ENCODE peak calls at places on chromosomes 12 and 14, in four cellular contexts. One of them, this sample, is unnamed.
A peak's percentile ranks its signal among the peaks of the same experiment; 100 is the strongest.

GRCh38 chr12:30796508-30796780 is 41.7 kb upstream of the CAPRIN2 start:
- DNase-seq in IMR-90: peak; percentile 67
- DNase-seq in H1: no peak
- DNase-seq in mesendoderm: no peak
- DNase-seq in this sample: peak; percentile 81

GRCh38 chr12:62260733-62261683 is 804 bp downstream of the USP15 start:
- DNase-seq in IMR-90: peak; percentile 41
- DNase-seq in H1: no peak
- DNase-seq in mesendoderm: peak; percentile 49
- DNase-seq in this sample: no peak

GRCh38 chr14:22811752-22812151 is 3.5 kb downstream of the SLC7A7 start:
- DNase-seq in IMR-90: peak; percentile 87
- DNase-seq in H1: no peak
- DNase-seq in mesendoderm: no peak
- DNase-seq in this sample: no peak

GRCh38 chr12:126588586-126589249 is 1523.5 kb downstream of the AACS start:
- DNase-seq in IMR-90: no peak
- DNase-seq in H1: no peak
- DNase-seq in mesendoderm: peak; percentile 19
- DNase-seq in this sample: no peak

GRCh38 chr12:123152823-123153222 is 1.9 kb upstream of the PITPNM2 start:
- DNase-seq in IMR-90: no peak
- DNase-seq in H1: no peak
- DNase-seq in mesendoderm: no peak
- DNase-seq in this sample: no peak

GRCh38 chr12:128852885-128853284 is 393 bp upstream of the GLT1D1 start:
- DNase-seq in IMR-90: no peak
- DNase-seq in H1: no peak
- DNase-seq in mesendoderm: no peak
- DNase-seq in this sample: no peak

GRCh38 chr12:106271575-106272505 is 24.0 kb upstream of the CKAP4 start:
- DNase-seq in IMR-90: no peak
- DNase-seq in H1: no peak
- DNase-seq in mesendoderm: no peak
- DNase-seq in this sample: no peak

GRCh38 chr14:95332641-95333040 is 12.9 kb upstream of the CLMN start:
- DNase-seq in IMR-90: no peak
- DNase-seq in H1: no peak
- DNase-seq in mesendoderm: no peak
- DNase-seq in this sample: no peak

GRCh38 chr12:89051065-89051677 is 301.1 kb downstream of the DUSP6 start:
- DNase-seq in IMR-90: peak; percentile 78
- DNase-seq in H1: no peak
- DNase-seq in mesendoderm: peak; percentile 77
- DNase-seq in this sample: no peak

GRCh38 chr14:57485635-57486034 is 8.0 kb downstream of the CCDC198 start:
- DNase-seq in IMR-90: no peak
- DNase-seq in H1: no peak
- DNase-seq in mesendoderm: no peak
- DNase-seq in this sample: no peak

GRCh38 chr12:64385468-64385867 is 5.1 kb downstream of the C12orf56 start:
- DNase-seq in IMR-90: peak; percentile 31
- DNase-seq in H1: no peak
- DNase-seq in mesendoderm: no peak
- DNase-seq in this sample: no peak

GRCh38 chr14:100386121-100386520 is 63.0 kb downstream of the SLC25A47 start:
- DNase-seq in IMR-90: peak; percentile 34
- DNase-seq in H1: no peak
- DNase-seq in mesendoderm: peak; percentile 28
- DNase-seq in this sample: no peak

GRCh38 chr12:108735855-108736254 is 4.5 kb upstream of the CORO1C start:
- DNase-seq in IMR-90: no peak
- DNase-seq in H1: no peak
- DNase-seq in mesendoderm: no peak
- DNase-seq in this sample: no peak

GRCh38 chr12:3564411-3564810 is 73.4 kb downstream of the PRMT8 start:
- DNase-seq in IMR-90: no peak
- DNase-seq in H1: no peak
- DNase-seq in mesendoderm: no peak
- DNase-seq in this sample: no peak

GRCh38 chr12:40054554-40055226 is 51.2 kb downstream of the SLC2A13 start:
- DNase-seq in IMR-90: peak; percentile 80
- DNase-seq in H1: no peak
- DNase-seq in mesendoderm: peak; percentile 18
- DNase-seq in this sample: no peak

GRCh38 chr14:100159107-100159864 is at the start of gene DEGS2:
- DNase-seq in IMR-90: no peak
- DNase-seq in H1: no peak
- DNase-seq in mesendoderm: peak; percentile 43
- DNase-seq in this sample: peak; percentile 79

GRCh38 chr14:21098134-21098891 is at the start of gene ZNF219:
- DNase-seq in IMR-90: peak; percentile 27
- DNase-seq in H1: peak; percentile 54
- DNase-seq in mesendoderm: peak; percentile 88
- DNase-seq in this sample: peak; percentile 83

GRCh38 chr12:4153343-4153892 is 120.1 kb upstream of the CCND2 start:
- DNase-seq in IMR-90: no peak
- DNase-seq in H1: no peak
- DNase-seq in mesendoderm: peak; percentile 24
- DNase-seq in this sample: no peak

GRCh38 chr12:32312049-32312670 is 87.2 kb upstream of the FGD4 start:
- DNase-seq in IMR-90: peak; percentile 72
- DNase-seq in H1: no peak
- DNase-seq in mesendoderm: peak; percentile 85
- DNase-seq in this sample: no peak

GRCh38 chr12:112116232-112117060 is 7.9 kb upstream of the NAA25 start:
- DNase-seq in IMR-90: peak; percentile 61
- DNase-seq in H1: peak; percentile 47
- DNase-seq in mesendoderm: peak; percentile 95
- DNase-seq in this sample: peak; percentile 95

GRCh38 chr14:88955470-88955869 is 131.0 kb downstream of the TTC8 start:
- DNase-seq in IMR-90: no peak
- DNase-seq in H1: no peak
- DNase-seq in mesendoderm: peak; percentile 23
- DNase-seq in this sample: no peak

GRCh38 chr12:75270157-75270556 is 60.0 kb downstream of the CAPS2 start:
- DNase-seq in IMR-90: no peak
- DNase-seq in H1: no peak
- DNase-seq in mesendoderm: no peak
- DNase-seq in this sample: no peak

GRCh38 chr14:79196216-79196615 is 1015.1 kb downstream of the DIO2 start:
- DNase-seq in IMR-90: no peak
- DNase-seq in H1: no peak
- DNase-seq in mesendoderm: no peak
- DNase-seq in this sample: no peak

GRCh38 chr12:132062481-132062880 is 81.6 kb downstream of the DDX51 start:
- DNase-seq in IMR-90: no peak
- DNase-seq in H1: no peak
- DNase-seq in mesendoderm: no peak
- DNase-seq in this sample: no peak

GRCh38 chr12:107320929-107321618 is 227.7 kb upstream of the CRY1 start:
- DNase-seq in IMR-90: peak; percentile 26
- DNase-seq in H1: no peak
- DNase-seq in mesendoderm: peak; percentile 60
- DNase-seq in this sample: peak; percentile 70

GRCh38 chr12:104426926-104427546 is 29.7 kb upstream of the CHST11 start:
- DNase-seq in IMR-90: peak; percentile 70
- DNase-seq in H1: no peak
- DNase-seq in mesendoderm: no peak
- DNase-seq in this sample: no peak

GRCh38 chr14:97456497-97456896 is 659.3 kb downstream of the VRK1 start:
- DNase-seq in IMR-90: no peak
- DNase-seq in H1: no peak
- DNase-seq in mesendoderm: no peak
- DNase-seq in this sample: no peak

GRCh38 chr12:93243689-93244513 is 133.8 kb upstream of the NUDT4 start:
- DNase-seq in IMR-90: peak; percentile 78
- DNase-seq in H1: no peak
- DNase-seq in mesendoderm: no peak
- DNase-seq in this sample: no peak

GRCh38 chr12:15155271-15155670 is 65.9 kb downstream of the RERG start:
- DNase-seq in IMR-90: no peak
- DNase-seq in H1: no peak
- DNase-seq in mesendoderm: no peak
- DNase-seq in this sample: no peak

DNA sequence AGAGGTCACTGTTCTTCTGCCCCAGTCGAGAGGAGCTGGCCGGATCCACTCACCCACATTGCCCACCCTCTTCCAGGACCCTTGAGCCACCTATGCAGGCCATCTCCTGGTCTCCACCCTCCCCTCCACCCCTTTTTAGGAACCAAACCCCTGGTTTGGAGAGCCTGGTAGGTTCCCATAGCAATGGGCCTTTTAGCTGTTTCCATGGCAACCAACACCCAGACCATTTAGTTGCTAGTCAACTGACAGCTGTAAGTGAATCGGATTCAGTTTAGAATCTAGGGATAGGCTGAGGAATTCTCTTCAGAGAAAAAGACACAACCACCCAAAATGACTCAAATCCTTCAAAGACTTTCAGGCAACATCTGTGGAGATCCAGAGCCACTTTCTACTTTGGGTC is 16.5 kb downstream of the NPC2 start:
- DNase-seq in IMR-90: no peak
- DNase-seq in H1: no peak
- DNase-seq in mesendoderm: peak; percentile 67
- DNase-seq in this sample: no peak
- H2BK5ac ChIP-seq in IMR-90: no peak overlapping the region
- H2BK5ac ChIP-seq in H1: no peak overlapping the region
- H2BK5ac ChIP-seq in mesendoderm: no peak overlapping the region
- H2BK5ac ChIP-seq in this sample: no peak overlapping the region

DNA sequence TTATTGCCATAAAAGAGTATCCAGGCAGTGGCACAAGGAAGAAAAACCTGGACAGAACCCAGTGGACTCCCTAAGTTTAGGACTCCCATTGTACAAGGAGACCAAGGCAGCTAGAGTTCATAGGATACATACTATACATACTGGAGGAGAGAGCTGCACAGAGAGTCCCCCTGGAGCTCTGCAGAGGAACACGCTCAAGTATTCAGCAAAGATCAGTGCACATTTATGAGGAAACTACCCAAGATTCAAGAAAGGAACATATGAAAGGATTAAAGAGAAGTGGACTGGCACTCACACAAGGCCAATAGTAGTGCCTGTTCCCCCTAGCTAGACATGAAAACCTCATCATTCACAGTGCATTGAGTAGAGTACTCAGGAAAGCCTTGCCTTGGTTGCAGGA is 43.0 kb upstream of the CHPT1 start:
- DNase-seq in IMR-90: no peak
- DNase-seq in H1: no peak
- DNase-seq in mesendoderm: no peak
- DNase-seq in this sample: no peak
- H3K56ac ChIP-seq in IMR-90: no peak overlapping the region
- H3K56ac ChIP-seq in H1: no peak overlapping the region
- H3K56ac ChIP-seq in mesendoderm: no peak overlapping the region
- H3K56ac ChIP-seq in this sample: no peak overlapping the region

GRCh38 chr14:92649066-92649465 is 99.4 kb downstream of the LGMN start:
- DNase-seq in IMR-90: no peak
- DNase-seq in H1: no peak
- DNase-seq in mesendoderm: no peak
- DNase-seq in this sample: no peak
- H2BK5ac ChIP-seq in IMR-90: peak overlapping the region; percentile 99
- H2BK5ac ChIP-seq in H1: no peak overlapping the region
- H2BK5ac ChIP-seq in mesendoderm: no peak overlapping the region
- H2BK5ac ChIP-seq in this sample: no peak overlapping the region

GRCh38 chr12:97476255-97476654 is 13.7 kb downstream of the RMST start:
- DNase-seq in IMR-90: no peak
- DNase-seq in H1: no peak
- DNase-seq in mesendoderm: peak; percentile 39
- DNase-seq in this sample: no peak
- H3K56ac ChIP-seq in IMR-90: no peak overlapping the region
- H3K56ac ChIP-seq in H1: no peak overlapping the region
- H3K56ac ChIP-seq in mesendoderm: no peak overlapping the region
- H3K56ac ChIP-seq in this sample: no peak overlapping the region

GRCh38 chr12:25792031-25792430 is 166.5 kb upstream of the RASSF8 start:
- DNase-seq in IMR-90: no peak
- DNase-seq in H1: no peak
- DNase-seq in mesendoderm: no peak
- DNase-seq in this sample: no peak

GRCh38 chr12:25793196-25793595 is 165.3 kb upstream of the RASSF8 start:
- DNase-seq in IMR-90: no peak
- DNase-seq in H1: no peak
- DNase-seq in mesendoderm: no peak
- DNase-seq in this sample: no peak

GRCh38 chr12:25788707-25789106 is 169.8 kb upstream of the RASSF8 start:
- DNase-seq in IMR-90: no peak
- DNase-seq in H1: no peak
- DNase-seq in mesendoderm: peak; percentile 35
- DNase-seq in this sample: no peak

GRCh38 chr12:25787701-25788100 is 170.8 kb upstream of the RASSF8 start:
- DNase-seq in IMR-90: no peak
- DNase-seq in H1: no peak
- DNase-seq in mesendoderm: no peak
- DNase-seq in this sample: no peak

GRCh38 chr12:25789520-25789919 is 169.0 kb upstream of the RASSF8 start:
- DNase-seq in IMR-90: peak; percentile 31
- DNase-seq in H1: no peak
- DNase-seq in mesendoderm: peak; percentile 57
- DNase-seq in this sample: no peak
- H2BK5ac ChIP-seq in IMR-90: no peak overlapping the region
- H2BK5ac ChIP-seq in H1: no peak overlapping the region
- H2BK5ac ChIP-seq in mesendoderm: no peak overlapping the region
- H2BK5ac ChIP-seq in this sample: no peak overlapping the region